ENCODE peak calls at places on chromosome 1, in ten cellular contexts. One of them, this sample, is unnamed.
A peak's percentile ranks its signal among the peaks of the same experiment; 100 is the strongest.

GRCh38 chr1:177890459-177890858 is 79.4 kb downstream of the SEC16B start:
- DNase-seq in K562: no peak
- DNase-seq in CD4-positive, alpha-beta T cell: no peak
- DNase-seq in testis: no peak
- DNase-seq in transverse colon: no peak
- DNase-seq in mucosa of descending colon: no peak
- DNase-seq in pancreas: no peak
- DNase-seq in psoas muscle: no peak
- DNase-seq in naive thymus-derived CD4-positive, alpha-beta T cell: no peak
- DNase-seq in left ventricle myocardium inferior: no peak
- DNase-seq in this sample: no peak

GRCh38 chr1:199954701-199955100 is 72.8 kb upstream of the NR5A2 start:
- DNase-seq in K562: peak; percentile 31
- DNase-seq in psoas muscle: no peak
- DNase-seq in testis: peak; percentile 25
- DNase-seq in CD4-positive, alpha-beta T cell: no peak
- DNase-seq in naive thymus-derived CD4-positive, alpha-beta T cell: no peak
- DNase-seq in mucosa of descending colon: no peak
- DNase-seq in transverse colon: peak; percentile 41
- DNase-seq in left ventricle myocardium inferior: no peak
- DNase-seq in pancreas: peak; percentile 61
- DNase-seq in this sample: no peak

GRCh38 chr1:116666747-116667576 is 571 bp downstream of the IGSF3 start:
- DNase-seq in K562: no peak
- DNase-seq in CD4-positive, alpha-beta T cell: no peak
- DNase-seq in testis: no peak
- DNase-seq in transverse colon: no peak
- DNase-seq in left ventricle myocardium inferior: no peak
- DNase-seq in psoas muscle: no peak
- DNase-seq in mucosa of descending colon: no peak
- DNase-seq in naive thymus-derived CD4-positive, alpha-beta T cell: no peak
- DNase-seq in pancreas: no peak
- DNase-seq in this sample: peak; percentile 17

GRCh38 chr1:153627797-153628626 is at the start of gene S100A1:
- DNase-seq in mucosa of descending colon: peak; percentile 71
- DNase-seq in testis: no peak
- DNase-seq in CD4-positive, alpha-beta T cell: no peak
- DNase-seq in left ventricle myocardium inferior: peak; percentile 81
- DNase-seq in pancreas: peak; percentile 65
- DNase-seq in psoas muscle: peak; percentile 94
- DNase-seq in naive thymus-derived CD4-positive, alpha-beta T cell: no peak
- DNase-seq in transverse colon: no peak
- DNase-seq in K562: peak; percentile 81
- DNase-seq in this sample: peak; percentile 66

GRCh38 chr1:214019499-214019898 is 31.7 kb downstream of the PROX1 start:
- DNase-seq in pancreas: no peak
- DNase-seq in naive thymus-derived CD4-positive, alpha-beta T cell: no peak
- DNase-seq in transverse colon: no peak
- DNase-seq in left ventricle myocardium inferior: no peak
- DNase-seq in testis: no peak
- DNase-seq in K562: no peak
- DNase-seq in mucosa of descending colon: no peak
- DNase-seq in psoas muscle: no peak
- DNase-seq in CD4-positive, alpha-beta T cell: no peak
- DNase-seq in this sample: no peak

GRCh38 chr1:111302374-111302773 is 11.7 kb downstream of the CHIA start:
- DNase-seq in transverse colon: no peak
- DNase-seq in pancreas: no peak
- DNase-seq in testis: no peak
- DNase-seq in mucosa of descending colon: no peak
- DNase-seq in left ventricle myocardium inferior: no peak
- DNase-seq in K562: no peak
- DNase-seq in CD4-positive, alpha-beta T cell: no peak
- DNase-seq in naive thymus-derived CD4-positive, alpha-beta T cell: no peak
- DNase-seq in psoas muscle: no peak
- DNase-seq in this sample: no peak

GRCh38 chr1:165494949-165495810 is 48.6 kb upstream of the LRRC52 start:
- DNase-seq in transverse colon: no peak
- DNase-seq in left ventricle myocardium inferior: no peak
- DNase-seq in testis: no peak
- DNase-seq in CD4-positive, alpha-beta T cell: no peak
- DNase-seq in psoas muscle: no peak
- DNase-seq in naive thymus-derived CD4-positive, alpha-beta T cell: no peak
- DNase-seq in mucosa of descending colon: no peak
- DNase-seq in K562: no peak
- DNase-seq in pancreas: no peak
- DNase-seq in this sample: no peak

GRCh38 chr1:86619313-86619712 is 72.4 kb downstream of the CLCA4 start:
- DNase-seq in psoas muscle: no peak
- DNase-seq in transverse colon: no peak
- DNase-seq in CD4-positive, alpha-beta T cell: no peak
- DNase-seq in mucosa of descending colon: no peak
- DNase-seq in left ventricle myocardium inferior: no peak
- DNase-seq in naive thymus-derived CD4-positive, alpha-beta T cell: no peak
- DNase-seq in testis: no peak
- DNase-seq in K562: no peak
- DNase-seq in pancreas: no peak
- DNase-seq in this sample: no peak

GRCh38 chr1:6859415-6860343 is 74.4 kb downstream of the CAMTA1 start:
- DNase-seq in testis: no peak
- DNase-seq in mucosa of descending colon: no peak
- DNase-seq in pancreas: no peak
- DNase-seq in left ventricle myocardium inferior: no peak
- DNase-seq in psoas muscle: no peak
- DNase-seq in K562: no peak
- DNase-seq in transverse colon: no peak
- DNase-seq in CD4-positive, alpha-beta T cell: no peak
- DNase-seq in naive thymus-derived CD4-positive, alpha-beta T cell: no peak
- DNase-seq in this sample: no peak

GRCh38 chr1:38095337-38096030 is 48.9 kb upstream of the POU3F1 start:
- DNase-seq in naive thymus-derived CD4-positive, alpha-beta T cell: no peak
- DNase-seq in left ventricle myocardium inferior: no peak
- DNase-seq in K562: no peak
- DNase-seq in testis: no peak
- DNase-seq in psoas muscle: no peak
- DNase-seq in transverse colon: no peak
- DNase-seq in CD4-positive, alpha-beta T cell: no peak
- DNase-seq in pancreas: no peak
- DNase-seq in mucosa of descending colon: no peak
- DNase-seq in this sample: no peak

GRCh38 chr1:25568834-25569598 is 25.6 kb downstream of the LDLRAP1 start:
- DNase-seq in testis: no peak
- DNase-seq in naive thymus-derived CD4-positive, alpha-beta T cell: no peak
- DNase-seq in left ventricle myocardium inferior: no peak
- DNase-seq in mucosa of descending colon: no peak
- DNase-seq in K562: peak; percentile 81
- DNase-seq in CD4-positive, alpha-beta T cell: no peak
- DNase-seq in pancreas: peak; percentile 14
- DNase-seq in transverse colon: no peak
- DNase-seq in psoas muscle: peak; percentile 74
- DNase-seq in this sample: peak; percentile 43

GRCh38 chr1:23947366-23947765 is 12.3 kb upstream of the PNRC2 start:
- DNase-seq in testis: no peak
- DNase-seq in naive thymus-derived CD4-positive, alpha-beta T cell: no peak
- DNase-seq in K562: no peak
- DNase-seq in mucosa of descending colon: no peak
- DNase-seq in psoas muscle: no peak
- DNase-seq in pancreas: no peak
- DNase-seq in transverse colon: no peak
- DNase-seq in CD4-positive, alpha-beta T cell: no peak
- DNase-seq in left ventricle myocardium inferior: no peak
- DNase-seq in this sample: no peak

GRCh38 chr1:5798904-5799303 is 193.3 kb downstream of the NPHP4 start:
- DNase-seq in psoas muscle: no peak
- DNase-seq in CD4-positive, alpha-beta T cell: no peak
- DNase-seq in testis: no peak
- DNase-seq in K562: no peak
- DNase-seq in left ventricle myocardium inferior: no peak
- DNase-seq in naive thymus-derived CD4-positive, alpha-beta T cell: no peak
- DNase-seq in pancreas: no peak
- DNase-seq in transverse colon: no peak
- DNase-seq in mucosa of descending colon: no peak
- DNase-seq in this sample: no peak
- H3K9me3 ChIP-seq in psoas muscle: no peaks in the 10 kb centered on the region
- H3K9me3 ChIP-seq in CD4-positive, alpha-beta T cell: no peaks in the 10 kb centered on the region
- H3K9me3 ChIP-seq in testis: no peaks in the 10 kb centered on the region
- H3K9me3 ChIP-seq in K562: no peaks in the 10 kb centered on the region
- H3K9me3 ChIP-seq in left ventricle myocardium inferior: peaks cover 4% of the 10 kb centered on the region
- H3K9me3 ChIP-seq in naive thymus-derived CD4-positive, alpha-beta T cell: no peaks in the 10 kb centered on the region
- H3K9me3 ChIP-seq in pancreas: no peaks in the 10 kb centered on the region
- H3K9me3 ChIP-seq in transverse colon: no peaks in the 10 kb centered on the region
- H3K9me3 ChIP-seq in mucosa of descending colon: no peaks in the 10 kb centered on the region
- H3K9me3 ChIP-seq in this sample: no peaks in the 10 kb centered on the region

GRCh38 chr1:74652711-74653131 is 20.9 kb downstream of the ERICH3 start:
- DNase-seq in K562: no peak
- DNase-seq in left ventricle myocardium inferior: no peak
- DNase-seq in psoas muscle: no peak
- DNase-seq in naive thymus-derived CD4-positive, alpha-beta T cell: no peak
- DNase-seq in transverse colon: no peak
- DNase-seq in pancreas: no peak
- DNase-seq in CD4-positive, alpha-beta T cell: no peak
- DNase-seq in mucosa of descending colon: no peak
- DNase-seq in testis: no peak
- DNase-seq in this sample: no peak

GRCh38 chr1:74650561-74650960 is 23.0 kb downstream of the ERICH3 start:
- DNase-seq in CD4-positive, alpha-beta T cell: no peak
- DNase-seq in testis: no peak
- DNase-seq in K562: no peak
- DNase-seq in transverse colon: no peak
- DNase-seq in pancreas: no peak
- DNase-seq in left ventricle myocardium inferior: no peak
- DNase-seq in mucosa of descending colon: no peak
- DNase-seq in psoas muscle: no peak
- DNase-seq in naive thymus-derived CD4-positive, alpha-beta T cell: no peak
- DNase-seq in this sample: no peak
- H3K9me3 ChIP-seq in CD4-positive, alpha-beta T cell: no peaks in the 10 kb centered on the region
- H3K9me3 ChIP-seq in testis: no peaks in the 10 kb centered on the region
- H3K9me3 ChIP-seq in K562: no peaks in the 10 kb centered on the region
- H3K9me3 ChIP-seq in transverse colon: no peaks in the 10 kb centered on the region
- H3K9me3 ChIP-seq in pancreas: no peaks in the 10 kb centered on the region
- H3K9me3 ChIP-seq in left ventricle myocardium inferior: no peaks in the 10 kb centered on the region
- H3K9me3 ChIP-seq in mucosa of descending colon: no peaks in the 10 kb centered on the region
- H3K9me3 ChIP-seq in psoas muscle: no peaks in the 10 kb centered on the region
- H3K9me3 ChIP-seq in naive thymus-derived CD4-positive, alpha-beta T cell: no peaks in the 10 kb centered on the region
- H3K9me3 ChIP-seq in this sample: no peaks in the 10 kb centered on the region

GRCh38 chr1:4307468-4307845 is 347.0 kb upstream of the AJAP1 start:
- DNase-seq in testis: no peak
- DNase-seq in pancreas: no peak
- DNase-seq in CD4-positive, alpha-beta T cell: no peak
- DNase-seq in transverse colon: no peak
- DNase-seq in left ventricle myocardium inferior: no peak
- DNase-seq in mucosa of descending colon: no peak
- DNase-seq in psoas muscle: no peak
- DNase-seq in K562: no peak
- DNase-seq in naive thymus-derived CD4-positive, alpha-beta T cell: no peak
- DNase-seq in this sample: no peak

GRCh38 chr1:4306559-4307467 is 347.6 kb upstream of the AJAP1 start:
- DNase-seq in transverse colon: no peak
- DNase-seq in naive thymus-derived CD4-positive, alpha-beta T cell: no peak
- DNase-seq in CD4-positive, alpha-beta T cell: no peak
- DNase-seq in left ventricle myocardium inferior: peak; percentile 26
- DNase-seq in pancreas: no peak
- DNase-seq in K562: no peak
- DNase-seq in psoas muscle: no peak
- DNase-seq in mucosa of descending colon: no peak
- DNase-seq in testis: no peak
- DNase-seq in this sample: no peak

GRCh38 chr1:4305526-4306301 is 348.7 kb upstream of the AJAP1 start:
- DNase-seq in CD4-positive, alpha-beta T cell: no peak
- DNase-seq in left ventricle myocardium inferior: no peak
- DNase-seq in testis: no peak
- DNase-seq in psoas muscle: no peak
- DNase-seq in K562: no peak
- DNase-seq in mucosa of descending colon: no peak
- DNase-seq in pancreas: no peak
- DNase-seq in transverse colon: no peak
- DNase-seq in naive thymus-derived CD4-positive, alpha-beta T cell: no peak
- DNase-seq in this sample: no peak

GRCh38 chr1:4307911-4308545 is 346.4 kb upstream of the AJAP1 start:
- DNase-seq in left ventricle myocardium inferior: no peak
- DNase-seq in K562: no peak
- DNase-seq in transverse colon: no peak
- DNase-seq in psoas muscle: no peak
- DNase-seq in mucosa of descending colon: no peak
- DNase-seq in pancreas: no peak
- DNase-seq in testis: no peak
- DNase-seq in CD4-positive, alpha-beta T cell: no peak
- DNase-seq in naive thymus-derived CD4-positive, alpha-beta T cell: no peak
- DNase-seq in this sample: no peak

GRCh38 chr1:4303303-4303702 is 351.1 kb upstream of the AJAP1 start:
- DNase-seq in left ventricle myocardium inferior: no peak
- DNase-seq in CD4-positive, alpha-beta T cell: no peak
- DNase-seq in naive thymus-derived CD4-positive, alpha-beta T cell: no peak
- DNase-seq in psoas muscle: no peak
- DNase-seq in mucosa of descending colon: no peak
- DNase-seq in K562: no peak
- DNase-seq in testis: no peak
- DNase-seq in transverse colon: no peak
- DNase-seq in pancreas: no peak
- DNase-seq in this sample: no peak
- H3K9me3 ChIP-seq in left ventricle myocardium inferior: no peaks in the 10 kb centered on the region
- H3K9me3 ChIP-seq in CD4-positive, alpha-beta T cell: no peaks in the 10 kb centered on the region
- H3K9me3 ChIP-seq in naive thymus-derived CD4-positive, alpha-beta T cell: no peaks in the 10 kb centered on the region
- H3K9me3 ChIP-seq in psoas muscle: no peaks in the 10 kb centered on the region
- H3K9me3 ChIP-seq in mucosa of descending colon: no peaks in the 10 kb centered on the region
- H3K9me3 ChIP-seq in K562: no peaks in the 10 kb centered on the region
- H3K9me3 ChIP-seq in testis: no peaks in the 10 kb centered on the region
- H3K9me3 ChIP-seq in transverse colon: no peaks in the 10 kb centered on the region
- H3K9me3 ChIP-seq in pancreas: no peaks in the 10 kb centered on the region
- H3K9me3 ChIP-seq in this sample: no peaks in the 10 kb centered on the region

GRCh38 chr1:49435291-49435690 is 588.5 kb downstream of the AGBL4 start:
- DNase-seq in CD4-positive, alpha-beta T cell: no peak
- DNase-seq in pancreas: no peak
- DNase-seq in K562: no peak
- DNase-seq in testis: no peak
- DNase-seq in left ventricle myocardium inferior: no peak
- DNase-seq in naive thymus-derived CD4-positive, alpha-beta T cell: no peak
- DNase-seq in transverse colon: no peak
- DNase-seq in mucosa of descending colon: no peak
- DNase-seq in psoas muscle: no peak
- DNase-seq in this sample: no peak
- H3K9me3 ChIP-seq in CD4-positive, alpha-beta T cell: peaks cover 5% of the 10 kb centered on the region
- H3K9me3 ChIP-seq in pancreas: no peaks in the 10 kb centered on the region
- H3K9me3 ChIP-seq in K562: no peaks in the 10 kb centered on the region
- H3K9me3 ChIP-seq in testis: no peaks in the 10 kb centered on the region
- H3K9me3 ChIP-seq in left ventricle myocardium inferior: peaks cover 18% of the 10 kb centered on the region
- H3K9me3 ChIP-seq in naive thymus-derived CD4-positive, alpha-beta T cell: no peaks in the 10 kb centered on the region
- H3K9me3 ChIP-seq in transverse colon: no peaks in the 10 kb centered on the region
- H3K9me3 ChIP-seq in mucosa of descending colon: peaks cover 15% of the 10 kb centered on the region
- H3K9me3 ChIP-seq in psoas muscle: no peaks in the 10 kb centered on the region
- H3K9me3 ChIP-seq in this sample: no peaks in the 10 kb centered on the region

GRCh38 chr1:49240709-49241221 is 464.1 kb upstream of the BEND5 start:
- DNase-seq in pancreas: no peak
- DNase-seq in psoas muscle: no peak
- DNase-seq in CD4-positive, alpha-beta T cell: no peak
- DNase-seq in transverse colon: no peak
- DNase-seq in naive thymus-derived CD4-positive, alpha-beta T cell: no peak
- DNase-seq in mucosa of descending colon: no peak
- DNase-seq in testis: no peak
- DNase-seq in K562: no peak
- DNase-seq in left ventricle myocardium inferior: no peak
- DNase-seq in this sample: no peak
- H3K9me3 ChIP-seq in pancreas: no peaks in the 10 kb centered on the region
- H3K9me3 ChIP-seq in psoas muscle: no peaks in the 10 kb centered on the region
- H3K9me3 ChIP-seq in CD4-positive, alpha-beta T cell: no peaks in the 10 kb centered on the region
- H3K9me3 ChIP-seq in transverse colon: peaks cover 5% of the 10 kb centered on the region
- H3K9me3 ChIP-seq in naive thymus-derived CD4-positive, alpha-beta T cell: no peaks in the 10 kb centered on the region
- H3K9me3 ChIP-seq in mucosa of descending colon: peaks cover 12% of the 10 kb centered on the region
- H3K9me3 ChIP-seq in testis: no peaks in the 10 kb centered on the region
- H3K9me3 ChIP-seq in K562: no peaks in the 10 kb centered on the region
- H3K9me3 ChIP-seq in left ventricle myocardium inferior: peaks cover 6% of the 10 kb centered on the region
- H3K9me3 ChIP-seq in this sample: no peaks in the 10 kb centered on the region

This sample was measured in ovary.